ENCODE peak calls at places on chromosomes 2 and 18, in six cellular contexts. G, K, D, R, I and Q are unnamed samples.

GRCh38 chr2:20178404-20179178 is 46.3 kb downstream of the SDC1 start:
- DNase-seq in G (no peak), I (no peak), D (no peak), R (peak), K (no peak), Q (no peak)

GRCh38 chr2:38245114-38245641 is 131.9 kb downstream of the ATL2 start:
- DNase-seq in G (no peak), I (no peak), D (no peak), K (no peak), R (no peak), Q (no peak)

GRCh38 chr2:207051345-207051959 is 112.1 kb downstream of the CPO start:
- DNase-seq in K (no peak), I (no peak), G (no peak), R (peak), D (no peak), Q (peak)

GRCh38 chr2:210611466-210611865 is 55.1 kb downstream of the CPS1 start:
- DNase-seq in K (no peak), G (no peak), R (no peak), D (no peak), I (no peak), Q (no peak)

GRCh38 chr2:221606369-221606768 is 34.3 kb upstream of the EPHA4 start:
- DNase-seq in K (no peak), G (no peak), R (no peak), D (peak), I (no peak), Q (no peak)

GRCh38 chr2:236764716-236765115 is 195.1 kb downstream of the ACKR3 start:
- DNase-seq in G (no peak), R (no peak), I (no peak), K (no peak), D (no peak), Q (no peak)

GRCh38 chr2:105376789-105377231 is 22.0 kb downstream of the FHL2 start:
- DNase-seq in G (no peak), K (no peak), R (no peak), D (no peak), I (peak), Q (peak)

GRCh38 chr2:226873051-226873620 is 37.3 kb downstream of the RHBDD1 start:
- DNase-seq in D (no peak), K (no peak), G (no peak), R (no peak), I (no peak), Q (peak)

GRCh38 chr2:217928324-217929293 is 74.2 kb downstream of the TNS1 start:
- DNase-seq in R (peak), G (no peak), D (no peak), K (no peak), I (no peak), Q (peak)

GRCh38 chr18:56118422-56118821 is 520.0 kb downstream of the TXNL1 start:
- DNase-seq in D (no peak), K (no peak), I (no peak), R (no peak), G (no peak), Q (no peak)

GRCh38 chr2:100568989-100569388 is 6.2 kb downstream of the PDCL3 start:
- DNase-seq in K (no peak), G (no peak), I (no peak), D (no peak), R (no peak), Q (no peak)
- TF ChIP-seq CTCF in K (no peak), G (no peak), I (no peak), D (no peak), R (no peak), Q (no peak)

GRCh38 chr18:65754121-65754520 is 3.3 kb downstream of the CDH7 start:
- DNase-seq in I (no peak), D (no peak), G (no peak), R (no peak), K (no peak), Q (no peak)

GRCh38 chr18:65751145-65752085 is 603 bp downstream of the CDH7 start:
- DNase-seq in K (no peak), D (peak), R (no peak), I (no peak), G (no peak), Q (no peak)

GRCh38 chr18:65755616-65756015 is 4.8 kb downstream of the CDH7 start:
- DNase-seq in D (no peak), G (no peak), K (no peak), I (no peak), R (no peak), Q (no peak)

GRCh38 chr18:65752625-65753325 is 2.0 kb downstream of the CDH7 start:
- DNase-seq in K (no peak), R (no peak), D (no peak), I (no peak), G (no peak), Q (no peak)

GRCh38 chr18:65753520-65753919 is 2.7 kb downstream of the CDH7 start:
- DNase-seq in R (no peak), D (peak), K (no peak), I (no peak), G (no peak), Q (no peak)
- TF ChIP-seq CTCF in R (no peak), D (peak), K (no peak), I (no peak), G (no peak), Q (no peak)

GRCh38 chr2:179876266-179876665 is 14.9 kb upstream of the ZNF385B start:
- DNase-seq in G (no peak), D (no peak), K (no peak), I (no peak), R (no peak), Q (no peak)
- TF ChIP-seq CTCF in G (no peak), D (no peak), K (no peak), I (no peak), R (no peak), Q (no peak)

DNA sequence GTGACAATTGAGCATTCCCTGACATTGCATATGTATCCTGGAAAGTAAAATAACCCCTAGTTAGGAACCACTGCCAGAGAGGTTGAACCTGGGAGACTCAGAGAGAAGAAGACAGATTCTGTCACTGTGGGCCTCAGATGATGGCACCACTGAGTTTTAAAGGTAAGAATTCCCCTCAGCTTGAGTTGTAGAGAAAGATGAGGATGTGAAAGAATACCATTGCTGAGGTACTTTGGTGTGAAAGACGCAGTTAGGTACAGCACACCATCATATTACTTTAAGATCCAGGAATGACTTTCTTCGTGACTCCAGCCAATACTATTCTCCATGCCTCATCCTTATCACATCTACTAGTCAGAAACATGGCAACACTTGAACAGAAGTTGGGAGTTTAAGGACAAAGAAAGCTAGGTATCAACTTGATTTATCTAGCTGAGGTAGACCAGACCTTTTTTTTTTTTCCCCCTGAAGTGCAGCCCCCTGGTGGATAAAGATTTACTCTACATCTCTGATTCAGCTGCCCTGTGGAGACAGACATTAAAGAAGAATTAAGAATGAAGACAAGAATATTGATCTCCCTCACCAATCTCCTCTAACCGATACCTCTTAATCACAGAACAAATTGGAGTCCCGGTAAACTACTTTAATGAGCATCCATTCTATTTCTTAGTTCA is 630.5 kb upstream of the FANCL start:
- DNase-seq in D (no peak), K (no peak), I (no peak), G (no peak), R (no peak), Q (no peak)
- TF ChIP-seq CTCF in D (peak), K (no peak), I (no peak), G (no peak), R (no peak), Q (no peak)

GRCh38 chr2:30146337-30147195 is at the start of gene YPEL5:
- DNase-seq in R (peak), K (peak), D (peak), G (peak), I (peak), Q (peak)

GRCh38 chr2:30148850-30149249 is 2.0 kb downstream of the YPEL5 start:
- DNase-seq in G (no peak), R (no peak), K (no peak), I (no peak), D (no peak), Q (no peak)

GRCh38 chr2:30147196-30147714 is 448 bp downstream of the YPEL5 start:
- DNase-seq in R (no peak), G (peak), D (peak), K (no peak), I (peak), Q (no peak)

GRCh38 chr2:30149513-30149912 is 2.7 kb downstream of the YPEL5 start:
- DNase-seq in K (no peak), D (no peak), R (no peak), I (no peak), G (no peak), Q (no peak)

GRCh38 chr2:30147715-30148611 is 1.2 kb downstream of the YPEL5 start:
- DNase-seq in R (peak), K (no peak), D (peak), G (peak), I (peak), Q (peak)
- TF ChIP-seq CTCF in R (peak), K (no peak), D (peak), G (peak), I (no peak), Q (no peak)